ENCODE peak calls at places on chromosomes 2 and 18, in eight cellular contexts. C is stomach; G is SK-N-SH; X is ovary; W is endodermal cell; R is spleen; T is heart left ventricle; Q is naive thymus-derived CD4-positive, alpha-beta T cell. Z is an unnamed sample.
A peak's percentile ranks its signal among the peaks of the same experiment; 100 is the strongest.

GRCh38 chr18:48405108-48405507 is 4.1 kb downstream of the ZBTB7C start:
- DNase-seq in X (no peak), G (peak; percentile 33), C (no peak), W (no peak), R (no peak), Q (no peak), T (no peak), Z (no peak)

GRCh38 chr18:76953186-76953982 is 131.0 kb downstream of the ZNF236 start:
- DNase-seq in T (peak; percentile 72), G (peak; percentile 45), X (peak; percentile 81), R (no peak), C (peak; percentile 96), Q (no peak), W (no peak), Z (peak; percentile 87)

GRCh38 chr2:25347846-25348245 is 6.1 kb upstream of the DNMT3A start:
- DNase-seq in W (no peak), T (no peak), Q (no peak), R (no peak), C (no peak), G (no peak), X (no peak), Z (no peak)

GRCh38 chr2:218883491-218884490 is 3.1 kb downstream of the WNT10A start:
- DNase-seq in G (peak; percentile 58), R (peak; percentile 86), Q (no peak), T (no peak), W (peak; percentile 76), X (no peak), C (no peak), Z (no peak)

GRCh38 chr2:128315829-128316776 is 2.6 kb downstream of the HS6ST1 start:
- DNase-seq in C (peak; percentile 20), W (peak; percentile 53), R (peak; percentile 79), Q (no peak), T (peak; percentile 8), G (peak; percentile 39), X (peak; percentile 23), Z (peak; percentile 45)

GRCh38 chr18:73511751-73512525 is 635.7 kb downstream of the FBXO15 start:
- DNase-seq in R (no peak), X (no peak), Q (no peak), W (no peak), T (no peak), G (no peak), C (no peak), Z (no peak)

GRCh38 chr2:119647440-119648169 is 31.4 kb upstream of the TMEM177 start:
- DNase-seq in Q (no peak), C (no peak), W (no peak), G (no peak), R (no peak), T (no peak), X (no peak), Z (no peak)

GRCh38 chr18:74596959-74597661 is 560 bp upstream of the ZNF407 start:
- DNase-seq in T (peak; percentile 78), W (peak; percentile 84), C (peak; percentile 68), R (peak; percentile 95), X (peak; percentile 71), G (peak; percentile 73), Q (peak; percentile 67), Z (peak; percentile 84)

GRCh38 chr2:219042157-219042556 is 841 bp upstream of the CFAP65 start:
- DNase-seq in C (no peak), X (no peak), R (no peak), G (no peak), Q (no peak), W (no peak), T (no peak), Z (no peak)

GRCh38 chr2:10547011-10547410 is 98.9 kb upstream of the ODC1 start:
- DNase-seq in Q (no peak), G (no peak), T (no peak), C (no peak), R (no peak), W (peak; percentile 86), X (no peak), Z (no peak)

GRCh38 chr2:70944291-70944690 is 8.6 kb downstream of the ATP6V1B1 start:
- DNase-seq in G (no peak), R (peak; percentile 64), T (no peak), X (peak; percentile 7), C (no peak), Q (no peak), W (peak; percentile 35), Z (no peak)

GRCh38 chr18:10442551-10442971 is 11.9 kb upstream of the APCDD1 start:
- DNase-seq in W (no peak), G (no peak), R (no peak), T (no peak), Q (no peak), C (no peak), X (no peak), Z (no peak)

GRCh38 chr18:32443356-32443755 is 27.3 kb downstream of the GAREM1 start:
- DNase-seq in R (no peak), G (no peak), W (no peak), C (no peak), Q (no peak), T (no peak), X (no peak), Z (no peak)

GRCh38 chr2:233112261-233113113 is 52.3 kb downstream of the INPP5D start:
- DNase-seq in G (no peak), X (no peak), C (no peak), T (no peak), Q (no peak), W (no peak), R (peak; percentile 6), Z (no peak)

GRCh38 chr2:40208478-40208877 is 243.4 kb downstream of the SLC8A1 start:
- DNase-seq in X (no peak), R (no peak), T (no peak), G (no peak), C (no peak), Q (no peak), W (no peak), Z (no peak)

GRCh38 chr2:241550616-241551580 is 7.6 kb upstream of the BOK start:
- DNase-seq in Q (no peak), G (no peak), R (no peak), T (no peak), C (no peak), W (no peak), X (no peak), Z (no peak)

GRCh38 chr2:263774-264492 is at the start of gene SH3YL1:
- DNase-seq in G (peak; percentile 61), Q (peak; percentile 72), C (peak; percentile 87), R (peak; percentile 92), X (peak; percentile 34), W (peak; percentile 83), T (peak; percentile 5), Z (peak; percentile 87)

GRCh38 chr2:167134381-167135072 is 246.2 kb downstream of the XIRP2 start:
- DNase-seq in G (no peak), X (no peak), T (no peak), R (no peak), Q (no peak), C (no peak), W (no peak), Z (no peak)

GRCh38 chr2:230875347-230876315 is 10.9 kb downstream of the ITM2C start:
- DNase-seq in C (peak; percentile 17), T (no peak), G (no peak), X (no peak), Q (no peak), W (peak; percentile 33), R (peak; percentile 59), Z (no peak)

GRCh38 chr18:25373443-25373842 is 21.5 kb upstream of the ZNF521 start:
- DNase-seq in T (no peak), Q (no peak), R (no peak), C (no peak), W (no peak), G (no peak), X (no peak), Z (no peak)

DNA sequence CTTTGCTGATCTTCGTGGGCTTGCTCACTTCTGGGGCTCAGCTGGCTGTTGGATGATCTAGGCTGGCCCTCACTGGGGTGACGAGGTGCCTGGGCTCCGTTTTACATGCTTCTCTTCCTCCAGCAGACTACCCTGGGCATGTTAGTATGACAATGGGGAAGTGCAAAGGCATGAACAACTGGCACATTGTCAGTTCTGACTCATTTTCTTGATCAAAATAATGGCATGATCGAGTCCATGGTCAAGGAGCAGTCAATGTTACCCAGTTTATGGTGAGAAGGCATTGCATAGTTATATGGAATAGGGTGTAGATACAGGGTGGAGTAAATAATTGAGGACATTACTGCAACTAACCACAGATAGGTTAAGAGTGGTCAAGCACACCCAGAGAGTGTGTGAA is 10.0 kb upstream of the UPP2 start:
- DNase-seq in Q (no peak), R (no peak), G (no peak), W (no peak), T (no peak), X (no peak), C (no peak), Z (no peak)
- H3K4me1 ChIP-seq in Q (no peaks in the 10 kb centered on the region), R (no peaks in the 10 kb centered on the region), G (no peaks in the 10 kb centered on the region), W (no peaks in the 10 kb centered on the region), T (no peaks in the 10 kb centered on the region), X (no peaks in the 10 kb centered on the region), C (no peaks in the 10 kb centered on the region), Z (no peaks in the 10 kb centered on the region)

GRCh38 chr2:224930124-224930523 is 112.1 kb downstream of the DOCK10 start:
- DNase-seq in W (no peak), C (no peak), R (no peak), X (no peak), T (no peak), Q (peak; percentile 61), G (no peak), Z (no peak)

GRCh38 chr2:224934542-224935188 is 107.6 kb downstream of the DOCK10 start:
- DNase-seq in G (no peak), C (no peak), W (peak; percentile 48), R (no peak), Q (no peak), T (no peak), X (no peak), Z (no peak)

GRCh38 chr2:224930990-224931389 is 111.3 kb downstream of the DOCK10 start:
- DNase-seq in X (no peak), T (no peak), Q (no peak), C (no peak), R (no peak), W (no peak), G (no peak), Z (no peak)

GRCh38 chr2:224931956-224932355 is 110.3 kb downstream of the DOCK10 start:
- DNase-seq in W (no peak), G (no peak), R (no peak), Q (no peak), X (no peak), C (no peak), T (no peak), Z (no peak)

GRCh38 chr2:224933416-224933815 is 108.9 kb downstream of the DOCK10 start:
- DNase-seq in T (no peak), Q (no peak), G (no peak), X (no peak), W (no peak), R (no peak), C (no peak), Z (no peak)
- H3K27ac ChIP-seq in T (no peak overlapping the region), Q (peak overlapping the region; percentile 32), G (no peak overlapping the region), X (no peak overlapping the region), W (no peak overlapping the region), R (peak overlapping the region; percentile 80), C (no peak overlapping the region), Z (no peak overlapping the region)

GRCh38 chr2:223937535-223937934 is 7.6 kb downstream of the WDFY1 start:
- DNase-seq in G (no peak), Q (no peak), X (no peak), R (no peak), C (no peak), T (no peak), W (no peak), Z (no peak)
- H3K4me1 ChIP-seq in G (peaks cover 15% of the 10 kb centered on the region), Q (peaks cover 22% of the 10 kb centered on the region), X (peaks cover 32% of the 10 kb centered on the region), R (peaks cover 91% of the 10 kb centered on the region), C (peaks cover 66% of the 10 kb centered on the region), T (peaks cover 40% of the 10 kb centered on the region), W (peaks cover 8% of the 10 kb centered on the region), Z (peaks cover 63% of the 10 kb centered on the region)

GRCh38 chr18:13541621-13542519 is 184.5 kb downstream of the FAM210A start:
- DNase-seq in Q (no peak), X (no peak), C (no peak), G (no peak), W (peak; percentile 16), T (no peak), R (no peak), Z (no peak)
- H3K27ac ChIP-seq in Q (no peak overlapping the region), X (no peak overlapping the region), C (no peak overlapping the region), G (no peak overlapping the region), W (no peak overlapping the region), T (peak overlapping the region; percentile 80), R (no peak overlapping the region), Z (no peak overlapping the region)